ENCODE peak calls at places on chromosomes 7 and 10, in six cellular contexts. M is NCI-H1417, P is NCI-H2107, C is AG08396, F is GM23248, X is iPS-NIHi11. B is an unnamed sample.

GRCh38 chr10:129755075-129756020 is 208.7 kb downstream of the EBF3 start:
- DNase-seq in M (no peak), P (no peak), C (no peak), F (no peak), X (no peak), B (no peak)

GRCh38 chr10:28676297-28676967 is 889 bp upstream of the BAMBI start:
- DNase-seq in M (peak), P (no peak), C (no peak), F (peak), X (peak), B (no peak)

GRCh38 chr7:24756989-24757798 is at the start of gene GSDME:
- DNase-seq in M (peak), P (no peak), C (peak), F (peak), X (peak), B (peak)

GRCh38 chr10:35898722-35899485 is 256.8 kb upstream of the FZD8 start:
- DNase-seq in M (no peak), P (no peak), C (no peak), F (no peak), X (no peak), B (no peak)

GRCh38 chr10:60541461-60541860 is 151.8 kb upstream of the ANK3 start:
- DNase-seq in M (no peak), P (no peak), C (no peak), F (no peak), X (no peak), B (no peak)

GRCh38 chr10:43407148-43407575 is 1.8 kb downstream of the HNRNPF start:
- DNase-seq in M (peak), P (no peak), C (peak), F (peak), X (peak), B (no peak)

GRCh38 chr10:35563266-35563891 is 41.8 kb upstream of the GJD4 start:
- DNase-seq in M (peak), P (peak), C (peak), F (peak), X (peak), B (peak)

GRCh38 chr7:100016209-100016901 is 959 bp downstream of the ZKSCAN1 start:
- DNase-seq in M (peak), P (no peak), C (no peak), F (peak), X (no peak), B (no peak)

GRCh38 chr7:158824028-158824427 is 5.3 kb downstream of the ESYT2 start:
- DNase-seq in M (no peak), P (no peak), C (no peak), F (peak), X (no peak), B (no peak)